ENCODE peak calls at places on chromosomes 12 and 14, in four cellular contexts. I, D, S and C are unnamed samples.

GRCh38 chr12:78418919-78419318 is 445.7 kb upstream of the SYT1 start:
- DNase-seq in I (no peak), D (no peak), S (no peak), C (no peak)

GRCh38 chr12:124869011-124869665 is 5.5 kb upstream of the SCARB1 start:
- DNase-seq in I (peak), D (no peak), S (no peak), C (no peak)

GRCh38 chr14:76759589-76759988 is 1.7 kb upstream of the VASH1 start:
- DNase-seq in I (peak), D (no peak), S (peak), C (no peak)

GRCh38 chr12:55996715-55997534 is at the start of gene SUOX:
- DNase-seq in I (peak), D (peak), S (peak), C (peak)

GRCh38 chr14:86766469-86766868 is 1226.5 kb downstream of the GALC start:
- DNase-seq in I (no peak), D (no peak), S (no peak), C (no peak)

GRCh38 chr12:91931110-91931509 is 214.5 kb downstream of the BTG1 start:
- DNase-seq in I (no peak), D (peak), S (no peak), C (no peak)

GRCh38 chr12:95790025-95790911 is at the start of gene NTN4:
- DNase-seq in I (peak), D (no peak), S (peak), C (no peak)

GRCh38 chr12:88235183-88235833 is 93.2 kb downstream of the TMTC3 start:
- DNase-seq in I (no peak), D (no peak), S (no peak), C (no peak)

GRCh38 chr12:85963322-85963721 is 89.2 kb downstream of the NTS start:
- DNase-seq in I (no peak), D (no peak), S (no peak), C (no peak)

GRCh38 chr14:97832734-97833133 is 1035.6 kb downstream of the VRK1 start:
- DNase-seq in I (no peak), D (no peak), S (no peak), C (no peak)

GRCh38 chr12:81136519-81136918 is 58.6 kb downstream of the ACSS3 start:
- DNase-seq in I (no peak), D (no peak), S (no peak), C (no peak)

GRCh38 chr12:108063192-108063591 is 65.9 kb upstream of the WSCD2 start:
- DNase-seq in I (no peak), D (no peak), S (no peak), C (no peak)

GRCh38 chr12:95940514-95940913 is 1.9 kb downstream of the CCDC38 start:
- DNase-seq in I (peak), D (no peak), S (no peak), C (no peak)

GRCh38 chr12:57148469-57149308 is 1.3 kb upstream of the LRP1-AS start:
- DNase-seq in I (no peak), D (no peak), S (no peak), C (no peak)

GRCh38 chr14:94269156-94269555 is 23.9 kb downstream of the SERPINA10 start:
- DNase-seq in I (no peak), D (no peak), S (no peak), C (no peak)

GRCh38 chr14:65745396-65746190 is 333.1 kb downstream of the FUT8 start:
- DNase-seq in I (no peak), D (no peak), S (no peak), C (peak)

GRCh38 chr14:66240112-66240511 is 246.1 kb upstream of the CCDC196 start:
- DNase-seq in I (no peak), D (no peak), S (no peak), C (no peak)

GRCh38 chr14:106163316-106163715 is 636.9 kb downstream of the TMEM121 start:
- DNase-seq in I (no peak), D (no peak), S (no peak), C (no peak)

GRCh38 chr14:34874386-34875030 is 652 bp downstream of the BAZ1A start:
- DNase-seq in I (peak), D (no peak), S (peak), C (no peak)

GRCh38 chr12:27009926-27010325 is 4.3 kb downstream of the TM7SF3 start:
- DNase-seq in I (no peak), D (no peak), S (no peak), C (no peak)

GRCh38 chr12:108234155-108234554 is 105.0 kb downstream of the CMKLR1 start:
- DNase-seq in I (no peak), D (no peak), S (no peak), C (peak)

GRCh38 chr12:30805959-30806358 is 51.2 kb upstream of the CAPRIN2 start:
- DNase-seq in I (no peak), D (no peak), S (no peak), C (no peak)

GRCh38 chr12:91577586-91578539 is 395.2 kb upstream of the DCN start:
- DNase-seq in I (no peak), D (no peak), S (no peak), C (no peak)